ENCODE peak calls at places on chromosomes 12 and 14, in ten cellular contexts. G is mammary epithelial cell, K is WTC11, I is GM06990, N is dorsolateral prefrontal cortex, U is heart right ventricle, Z is GM12864, Y is AG09319, A is fibroblast of mammary gland, J is GM23338. M is an unnamed sample.
A peak's percentile ranks its signal among the peaks of the same experiment; 100 is the strongest.

GRCh38 chr12:28222081-28222700 is 31.9 kb downstream of the CCDC91 start:
- DNase-seq in I (no peak), G (no peak), Z (no peak), U (no peak), J (no peak), K (no peak), Y (no peak), A (no peak), N (no peak), M (no peak)

GRCh38 chr14:81164167-81164774 is 56.5 kb downstream of the GTF2A1 start:
- DNase-seq in U (peak; percentile 44), Y (peak; percentile 27), A (peak; percentile 87), Z (peak; percentile 58), J (peak; percentile 92), K (peak; percentile 84), G (peak; percentile 85), I (peak; percentile 37), N (no peak), M (peak; percentile 57)

GRCh38 chr12:111066744-111067437 is 146.5 kb upstream of the MYL2 start:
- DNase-seq in I (no peak), Y (no peak), N (no peak), Z (peak; percentile 7), U (no peak), G (no peak), K (no peak), A (peak; percentile 3), J (peak; percentile 34), M (no peak)

GRCh38 chr12:121214171-121214777 is 4.3 kb downstream of the P2RX4 start:
- DNase-seq in U (no peak), Y (no peak), G (peak; percentile 70), N (no peak), K (no peak), A (peak; percentile 71), I (no peak), J (no peak), Z (no peak), M (no peak)

GRCh38 chr12:26787125-26787495 is 45.9 kb downstream of the ITPR2 start:
- DNase-seq in I (no peak), K (no peak), Y (peak; percentile 38), A (peak; percentile 87), N (no peak), U (peak; percentile 16), G (peak; percentile 74), J (no peak), Z (no peak), M (no peak)

GRCh38 chr12:132541200-132541599 is 51.2 kb downstream of the FBRSL1 start:
- DNase-seq in Y (no peak), U (no peak), Z (no peak), N (no peak), I (no peak), A (no peak), G (no peak), K (no peak), J (no peak), M (no peak)

GRCh38 chr12:61302282-61302681 is 957.9 kb upstream of the USP15 start:
- DNase-seq in G (no peak), Z (no peak), J (no peak), A (no peak), I (no peak), U (no peak), N (no peak), K (no peak), Y (no peak), M (no peak)

GRCh38 chr12:32155911-32156585 is 49.4 kb downstream of the BICD1 start:
- DNase-seq in I (no peak), U (no peak), N (no peak), J (no peak), Z (no peak), K (no peak), A (no peak), Y (no peak), G (peak; percentile 14), M (no peak)

GRCh38 chr14:95043732-95044462 is 113.4 kb downstream of the DICER1 start:
- DNase-seq in A (peak; percentile 82), Z (no peak), I (no peak), U (no peak), K (no peak), N (no peak), G (no peak), J (no peak), Y (no peak), M (no peak)

GRCh38 chr14:74638970-74639369 is 26.9 kb upstream of the LTBP2 start:
- DNase-seq in K (no peak), J (no peak), N (no peak), Y (no peak), U (no peak), G (no peak), I (no peak), A (peak; percentile 77), Z (no peak), M (no peak)

GRCh38 chr14:91714805-91715204 is 17.1 kb downstream of the CATSPERB start:
- DNase-seq in K (peak; percentile 30), I (no peak), N (no peak), A (no peak), G (no peak), J (peak; percentile 59), Y (no peak), U (no peak), Z (no peak), M (no peak)

GRCh38 chr12:15709524-15709923 is 79.7 kb downstream of the EPS8 start:
- DNase-seq in Y (no peak), Z (no peak), J (peak; percentile 49), N (no peak), A (no peak), K (no peak), G (no peak), U (no peak), I (no peak), M (no peak)

GRCh38 chr14:91392623-91393303 is 24.9 kb downstream of the CCDC88C start:
- DNase-seq in Z (no peak), U (no peak), A (no peak), G (no peak), K (no peak), Y (no peak), J (no peak), I (no peak), N (no peak), M (no peak)

GRCh38 chr12:124568431-124569374 is 1.3 kb upstream of the NCOR2 start:
- DNase-seq in I (peak; percentile 79), G (peak; percentile 53), Y (peak; percentile 88), K (peak; percentile 44), A (peak; percentile 97), N (no peak), J (peak; percentile 71), Z (peak; percentile 67), U (peak; percentile 87), M (peak; percentile 85)
- TF ChIP-seq CTCF in I (peak; percentile 63), G (peak; percentile 23), Y (peak; percentile 72), K (no peak), A (peak; percentile 65), N (peak; percentile 26), J (peak; percentile 58), Z (peak; percentile 12), U (no peak), M (peak; percentile 25)

DNA sequence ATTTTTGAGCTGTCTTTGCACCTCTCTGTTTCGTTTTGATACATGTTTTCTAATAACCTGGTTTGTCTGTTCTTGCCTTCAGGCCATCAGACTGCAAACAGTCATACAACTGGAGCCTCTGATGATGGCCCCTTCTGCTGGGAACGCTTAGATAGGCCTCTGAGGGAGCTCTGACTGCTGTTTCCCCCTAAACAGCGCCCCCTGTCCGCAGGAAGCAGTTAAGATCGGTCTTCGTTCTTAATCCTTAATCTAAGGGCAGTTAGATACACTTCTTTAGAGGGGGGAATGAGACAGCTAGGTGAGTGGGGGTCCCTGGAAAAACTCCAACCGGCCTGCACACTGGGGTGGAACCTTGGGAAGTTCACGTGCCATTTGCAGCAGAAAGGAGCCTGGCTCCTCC is 1338.8 kb upstream of the SEL1L start:
- DNase-seq in Z (no peak), A (no peak), K (peak; percentile 76), U (no peak), I (no peak), N (no peak), G (no peak), Y (no peak), J (peak; percentile 77), M (no peak)
- TF ChIP-seq CTCF in Z (peak; percentile 22), A (no peak), K (peak; percentile 78), U (no peak), I (no peak), N (no peak), G (no peak), Y (no peak), J (peak; percentile 85), M (no peak)

GRCh38 chr12:30134229-30134628 is 350.5 kb upstream of the TMTC1 start:
- DNase-seq in J (peak; percentile 72), G (no peak), N (no peak), U (no peak), K (no peak), Z (no peak), I (no peak), Y (no peak), A (no peak), M (no peak)
- TF ChIP-seq CTCF in J (peak; percentile 47), G (no peak), N (no peak), U (no peak), K (no peak), Z (peak; percentile 17), I (peak; percentile 2), Y (no peak), A (no peak), M (no peak)

GRCh38 chr12:95848575-95849388 is 10.0 kb upstream of the SNRPF start:
- DNase-seq in N (no peak), K (no peak), J (peak; percentile 56), I (no peak), U (no peak), A (peak; percentile 54), G (peak; percentile 23), Z (no peak), Y (no peak), M (no peak)
- TF ChIP-seq CTCF in N (no peak), K (no peak), J (peak; percentile 68), I (peak; percentile 11), U (no peak), A (peak; percentile 39), G (peak; percentile 21), Z (no peak), Y (peak; percentile 37), M (peak; percentile 31)

DNA sequence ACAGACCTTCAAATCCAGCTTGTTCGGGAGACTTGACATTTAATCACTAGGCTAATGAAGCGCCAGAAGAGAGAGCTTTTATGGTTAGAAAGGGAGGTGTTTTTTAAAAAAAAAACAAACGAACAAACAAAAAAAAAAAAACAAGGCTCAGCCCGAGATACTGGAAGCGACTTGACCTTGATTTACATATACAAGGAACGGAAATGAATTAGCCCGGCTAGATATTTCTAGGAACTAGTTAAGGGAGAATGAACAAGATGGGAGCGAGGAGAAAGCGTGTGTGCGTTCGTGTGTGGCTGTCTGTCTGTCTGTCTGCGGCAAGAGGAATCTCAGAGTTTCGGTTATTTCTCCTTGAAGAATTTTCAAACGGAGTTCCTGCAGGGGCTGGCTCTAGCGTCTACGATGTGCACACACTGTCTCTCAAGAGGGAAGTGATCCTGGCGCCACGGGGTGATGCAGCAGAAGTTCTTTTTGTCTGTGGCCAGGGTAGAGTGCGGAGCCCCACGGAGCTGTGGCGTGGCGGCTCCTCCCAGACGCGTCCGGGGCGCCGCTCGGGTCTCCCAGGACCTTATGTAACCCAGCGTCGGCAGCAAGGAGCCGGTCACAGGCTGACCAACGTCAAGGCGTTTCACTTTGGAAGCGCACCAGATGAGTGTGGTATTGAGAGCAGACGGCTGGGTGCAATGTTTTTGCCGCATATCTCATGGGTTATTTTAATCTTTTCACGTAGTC is 18.8 kb downstream of the SOCS2 start:
- DNase-seq in I (peak; percentile 45), J (peak; percentile 75), K (peak; percentile 40), A (peak; percentile 80), N (peak; percentile 8), Z (no peak), Y (peak; percentile 52), G (peak; percentile 76), U (peak; percentile 86), M (peak; percentile 59)
- TF ChIP-seq CTCF in I (no peak), J (no peak), K (no peak), A (no peak), N (no peak), Z (no peak), Y (no peak), G (no peak), U (no peak), M (no peak)

M was measured in GM10248.